ENCODE peak calls at places on chromosome 13, in four cellular contexts. F is spleen, U is fibroblast of pulmonary artery, A is epithelial cell of esophagus. J is an unnamed sample.

GRCh38 chr13:30192320-30193093 is 114.8 kb downstream of the KATNAL1 start:
- DNase-seq in U (no peak), F (no peak), A (no peak), J (no peak)

GRCh38 chr13:59368652-59369051 is 795.1 kb downstream of the DIAPH3 start:
- DNase-seq in A (no peak), U (no peak), F (no peak), J (no peak)

GRCh38 chr13:83372786-83373185 is 509.5 kb downstream of the SLITRK1 start:
- DNase-seq in A (peak; percentile 38), F (no peak), U (no peak), J (peak; percentile 9)

GRCh38 chr13:79692846-79693245 is 211.9 kb downstream of the NDFIP2 start:
- DNase-seq in A (no peak), U (peak; percentile 24), F (no peak), J (no peak)

GRCh38 chr13:89281331-89281730 is 1610.2 kb downstream of the SLITRK5 start:
- DNase-seq in A (no peak), F (no peak), U (no peak), J (no peak)

GRCh38 chr13:32969516-32969941 is 46.7 kb upstream of the KL start:
- DNase-seq in F (no peak), A (no peak), U (peak; percentile 54), J (no peak)

GRCh38 chr13:21898990-21899389 is 228.1 kb downstream of the FGF9 start:
- DNase-seq in F (no peak), A (no peak), U (no peak), J (no peak)

GRCh38 chr13:44079413-44080205 is 199.9 kb downstream of the LACC1 start:
- DNase-seq in F (no peak), U (no peak), A (no peak), J (no peak)

GRCh38 chr13:35256459-35257148 is 219.9 kb downstream of the MAB21L1 start:
- DNase-seq in U (no peak), A (no peak), F (no peak), J (no peak)

GRCh38 chr13:45361596-45362206 is 20.7 kb upstream of the TPT1 start:
- DNase-seq in U (peak; percentile 38), F (no peak), A (peak; percentile 97), J (no peak)

GRCh38 chr13:109844396-109844795 is 58.0 kb upstream of the IRS2 start:
- DNase-seq in A (peak; percentile 78), F (no peak), U (no peak), J (peak; percentile 30)

GRCh38 chr13:69423844-69424243 is 683.8 kb upstream of the ATXN8OS start:
- DNase-seq in A (no peak), F (no peak), U (no peak), J (no peak)

GRCh38 chr13:84844473-84844872 is 954.7 kb downstream of the SLITRK6 start:
- DNase-seq in F (no peak), A (peak; percentile 57), U (peak; percentile 16), J (no peak)

GRCh38 chr13:20191902-20192469 is 752 bp downstream of the GJB2 start:
- DNase-seq in U (no peak), A (peak; percentile 42), F (no peak), J (no peak)

GRCh38 chr13:95437561-95437960 is 115.0 kb upstream of the CLDN10 start:
- DNase-seq in A (no peak), U (no peak), F (no peak), J (no peak)

GRCh38 chr13:37868691-37869505 is 674 bp downstream of the TRPC4 start:
- DNase-seq in F (no peak), A (no peak), U (peak; percentile 50), J (no peak)

GRCh38 chr13:62209539-62209938 is 793.9 kb upstream of the PCDH20 start:
- DNase-seq in U (no peak), F (no peak), A (no peak), J (no peak)

GRCh38 chr13:38967446-38967845 is 23.2 kb downstream of the STOML3 start:
- DNase-seq in F (no peak), U (no peak), A (no peak), J (no peak)

GRCh38 chr13:94192576-94192975 is 286.9 kb downstream of the DCT start:
- DNase-seq in U (peak; percentile 45), F (no peak), A (peak; percentile 32), J (no peak)

GRCh38 chr13:43583331-43583730 is 203.4 kb downstream of the ENOX1 start:
- DNase-seq in F (no peak), A (no peak), U (no peak), J (no peak)

GRCh38 chr13:110894086-110894485 is 20.8 kb downstream of the ANKRD10 start:
- DNase-seq in U (no peak), F (no peak), A (peak; percentile 60), J (no peak)

GRCh38 chr13:34751492-34751891 is 190.6 kb upstream of the NBEA start:
- DNase-seq in A (no peak), F (no peak), U (no peak), J (no peak)

GRCh38 chr13:72293206-72293605 is 426.2 kb upstream of the DACH1 start:
- DNase-seq in U (peak; percentile 7), F (no peak), A (peak; percentile 16), J (no peak)

GRCh38 chr13:43494206-43494605 is 292.6 kb downstream of the ENOX1 start:
- DNase-seq in U (no peak), A (peak; percentile 9), F (no peak), J (no peak)

GRCh38 chr13:43171489-43171888 is 148.1 kb downstream of the DNAJC15 start:
- DNase-seq in F (no peak), A (no peak), U (no peak), J (no peak)

GRCh38 chr13:76286178-76286577 is 600.0 kb downstream of the KCTD12 start:
- DNase-seq in F (no peak), A (no peak), U (peak; percentile 56), J (no peak)

GRCh38 chr13:100797921-100798320 is 123.3 kb upstream of the TMTC4 start:
- DNase-seq in F (no peak), U (no peak), A (no peak), J (no peak)

GRCh38 chr13:42968906-42969305 is 23.1 kb downstream of the EPSTI1 start:
- DNase-seq in F (no peak), A (peak; percentile 85), U (no peak), J (no peak)

GRCh38 chr13:35496011-35496410 is 19.5 kb upstream of the MAB21L1 start:
- DNase-seq in A (no peak), F (no peak), U (no peak), J (no peak)

GRCh38 chr13:34523401-34523800 is 418.7 kb upstream of the NBEA start:
- DNase-seq in U (no peak), F (no peak), A (peak; percentile 31), J (no peak)

GRCh38 chr13:109666656-109667448 is 119.5 kb downstream of the IRS2 start:
- DNase-seq in U (peak; percentile 41), F (no peak), A (peak; percentile 78), J (no peak)

GRCh38 chr13:20451397-20451796 is 74.3 kb downstream of the CRYL1 start:
- DNase-seq in F (no peak), U (no peak), A (no peak), J (no peak)

GRCh38 chr13:114124486-114124885 is 7.9 kb downstream of the RASA3 start:
- DNase-seq in A (no peak), F (no peak), U (no peak), J (no peak)

DNA sequence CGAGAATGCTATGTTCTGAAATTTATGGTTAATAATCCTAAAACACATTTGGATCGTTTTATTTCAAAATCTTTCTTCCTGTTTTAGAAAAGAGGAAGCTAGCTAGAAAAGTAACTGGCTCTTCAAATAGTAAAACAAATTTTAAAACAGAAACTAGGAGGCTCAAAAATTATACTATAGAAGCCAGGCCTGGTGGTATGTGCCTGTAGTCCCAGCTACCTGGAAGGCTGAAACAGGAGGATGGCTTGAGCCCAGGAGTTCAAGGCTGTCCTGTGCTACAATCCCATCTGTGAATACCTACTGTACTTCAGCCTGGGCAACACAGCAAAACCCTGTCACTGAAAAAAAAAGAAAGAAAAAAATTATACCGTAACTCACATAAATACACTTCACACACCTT is 57.9 kb downstream of the ELF1 start:
- DNase-seq in F (no peak), U (no peak), A (no peak), J (no peak)
- H3K4me3 ChIP-seq in F (no peak overlapping the region), U (no peak overlapping the region), A (no peak overlapping the region), J (no peak overlapping the region)

GRCh38 chr13:46570273-46570672 is 17.3 kb downstream of the LRCH1 start:
- DNase-seq in F (no peak), U (no peak), A (no peak), J (no peak)

GRCh38 chr13:46569471-46569870 is 16.5 kb downstream of the LRCH1 start:
- DNase-seq in F (no peak), A (no peak), U (no peak), J (no peak)

GRCh38 chr13:46571189-46571901 is 18.4 kb downstream of the LRCH1 start:
- DNase-seq in U (peak; percentile 75), F (no peak), A (no peak), J (no peak)

GRCh38 chr13:46572758-46573384 is 19.9 kb downstream of the LRCH1 start:
- DNase-seq in U (no peak), A (no peak), F (no peak), J (no peak)

GRCh38 chr13:46571941-46572340 is 19.0 kb downstream of the LRCH1 start:
- DNase-seq in U (no peak), F (no peak), A (no peak), J (no peak)
- H3K4me3 ChIP-seq in U (no peak overlapping the region), F (no peak overlapping the region), A (no peak overlapping the region), J (no peak overlapping the region)

GRCh38 chr13:98410591-98410990 is 166.3 kb downstream of the STK24 start:
- DNase-seq in U (no peak), F (no peak), A (no peak), J (no peak)

GRCh38 chr13:98409281-98409680 is 167.6 kb downstream of the STK24 start:
- DNase-seq in F (no peak), A (no peak), U (no peak), J (no peak)

GRCh38 chr13:98413796-98414195 is 163.1 kb downstream of the STK24 start:
- DNase-seq in A (no peak), U (no peak), F (no peak), J (no peak)

GRCh38 chr13:98411013-98411412 is 165.9 kb downstream of the STK24 start:
- DNase-seq in A (no peak), U (no peak), F (no peak), J (no peak)

GRCh38 chr13:98411617-98412310 is 165.1 kb downstream of the STK24 start:
- DNase-seq in F (no peak), A (no peak), U (no peak), J (no peak)
- H3K4me3 ChIP-seq in F (no peak overlapping the region), A (no peak overlapping the region), U (no peak overlapping the region), J (no peak overlapping the region)

GRCh38 chr13:24038405-24038804 is 122.1 kb upstream of the SPATA13 start:
- DNase-seq in A (peak; percentile 53), F (no peak), U (peak; percentile 57), J (no peak)
- H3K4me3 ChIP-seq in A (no peak overlapping the region), F (no peak overlapping the region), U (no peak overlapping the region), J (no peak overlapping the region)

DNA sequence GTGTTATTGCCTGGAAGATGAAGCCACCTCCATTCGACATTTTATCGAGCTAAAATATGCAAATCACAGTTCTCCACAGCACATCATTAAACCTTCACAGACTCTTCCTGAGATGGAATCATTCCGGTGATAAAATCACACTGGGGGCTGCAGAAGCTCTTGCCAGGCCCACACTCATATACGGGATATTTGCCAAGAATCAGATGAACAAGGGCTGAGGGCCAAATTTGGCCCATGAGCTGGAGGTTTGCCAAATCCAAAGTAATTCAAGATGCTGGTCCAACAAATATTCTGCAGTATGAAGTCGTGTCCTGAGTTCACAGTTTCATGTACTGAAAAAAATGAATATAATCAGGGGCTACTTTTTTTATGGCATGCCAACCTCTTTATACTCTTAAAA is 16.6 kb upstream of the RXFP2 start:
- DNase-seq in U (peak; percentile 18), F (no peak), A (no peak), J (peak; percentile 47)
- H3K4me3 ChIP-seq in U (no peak overlapping the region), F (no peak overlapping the region), A (no peak overlapping the region), J (no peak overlapping the region)